ENCODE peak calls at places on chromosomes 5 and 9, in five cellular contexts. T is T-helper 2 cell, Z is GM23248, W is AG08396, I is tibial nerve. R is an unnamed sample.
A peak's percentile ranks its signal among the peaks of the same experiment; 100 is the strongest.

GRCh38 chr9:133144142-133144886 is 19.4 kb downstream of the GBGT1 start:
- DNase-seq in Z (peak; percentile 86), T (peak; percentile 95), W (peak; percentile 91), I (peak; percentile 58), R (peak; percentile 85)

GRCh38 chr9:85516976-85517637 is 224.6 kb downstream of the AGTPBP1 start:
- DNase-seq in T (no peak), Z (peak; percentile 7), W (no peak), I (no peak), R (no peak)

GRCh38 chr5:100746730-100747129 is 156.4 kb downstream of the ST8SIA4 start:
- DNase-seq in W (no peak), Z (no peak), I (peak; percentile 6), T (peak; percentile 54), R (peak; percentile 73)

GRCh38 chr5:120228262-120229031 is 235.7 kb upstream of the PRR16 start:
- DNase-seq in W (no peak), T (no peak), I (no peak), Z (no peak), R (no peak)

GRCh38 chr5:172766287-172767104 is 4.5 kb downstream of the DUSP1 start:
- DNase-seq in W (peak; percentile 51), Z (peak; percentile 91), T (no peak), I (peak; percentile 89), R (no peak)

GRCh38 chr5:168681556-168682183 is 102.5 kb upstream of the PANK3 start:
- DNase-seq in I (peak; percentile 17), T (peak; percentile 30), W (peak; percentile 18), Z (peak; percentile 82), R (peak; percentile 30)

GRCh38 chr9:133457233-133457632 is 2.5 kb upstream of the CACFD1 start:
- DNase-seq in T (no peak), W (no peak), Z (no peak), I (no peak), R (no peak)

GRCh38 chr5:166722939-166723338 is 1568.5 kb upstream of the WWC1 start:
- DNase-seq in I (no peak), Z (peak; percentile 2), T (no peak), W (no peak), R (peak; percentile 78)

GRCh38 chr5:172763120-172763464 is 7.9 kb downstream of the DUSP1 start:
- DNase-seq in W (no peak), I (no peak), T (no peak), Z (no peak), R (no peak)

GRCh38 chr9:108511200-108511756 is 344.5 kb downstream of the ACTL7B start:
- DNase-seq in T (no peak), I (no peak), Z (peak; percentile 97), W (peak; percentile 64), R (no peak)

GRCh38 chr9:109843651-109844050 is 63.7 kb downstream of the PALM2AKAP2 start:
- DNase-seq in Z (no peak), W (no peak), I (no peak), T (no peak), R (no peak)

GRCh38 chr5:137190031-137190430 is 309.1 kb downstream of the SPOCK1 start:
- DNase-seq in T (no peak), Z (peak; percentile 42), W (no peak), I (no peak), R (no peak)

GRCh38 chr9:36730414-36730813 is 157.7 kb downstream of the MELK start:
- DNase-seq in Z (no peak), T (no peak), W (no peak), I (no peak), R (no peak)

GRCh38 chr5:87393331-87393730 is 19.4 kb downstream of the CCNH start:
- DNase-seq in T (no peak), I (no peak), W (peak; percentile 10), Z (peak; percentile 87), R (no peak)